ENCODE peak calls at places on chromosomes 16 and 17, in six cellular contexts. O is CD8-positive, alpha-beta T cell; Z is epithelial cell of esophagus; A is GM12865; V is lower leg skin; E is WTC11. U is an unnamed sample.

GRCh38 chr16:56332464-56333079 is 92.8 kb downstream of the AMFR start:
- DNase-seq in O (no peak), Z (peak; percentile 30), A (peak; percentile 29), V (peak; percentile 54), E (peak; percentile 71), U (no peak)

GRCh38 chr16:52547001-52547833 is at the start of gene TOX3:
- DNase-seq in O (no peak), Z (no peak), A (no peak), V (no peak), E (peak; percentile 67), U (no peak)

GRCh38 chr17:5413682-5414081 is 5.8 kb downstream of the NUP88 start:
- DNase-seq in O (no peak), Z (peak; percentile 94), A (no peak), V (no peak), E (no peak), U (no peak)

GRCh38 chr17:29597361-29598172 is 4.6 kb downstream of the ANKRD13B start:
- DNase-seq in O (peak; percentile 14), Z (no peak), A (no peak), V (no peak), E (no peak), U (peak; percentile 76)

GRCh38 chr17:297758-298157 is 54.8 kb downstream of the RPH3AL start:
- DNase-seq in O (no peak), Z (no peak), A (no peak), V (no peak), E (no peak), U (peak; percentile 58)

GRCh38 chr16:74973304-74973703 is 11.6 kb downstream of the WDR59 start:
- DNase-seq in O (no peak), Z (no peak), A (no peak), V (no peak), E (no peak), U (no peak)

GRCh38 chr16:8996891-8997290 is 33.2 kb upstream of the USP7 start:
- DNase-seq in O (no peak), Z (no peak), A (no peak), V (no peak), E (no peak), U (no peak)

GRCh38 chr17:3683054-3683511 is 12.9 kb downstream of the P2RX5 start:
- DNase-seq in O (peak; percentile 49), Z (peak; percentile 24), A (peak; percentile 85), V (no peak), E (peak; percentile 64), U (no peak)

GRCh38 chr17:74971842-74972106 is 785 bp downstream of the HID1 start:
- DNase-seq in O (no peak), Z (no peak), A (no peak), V (no peak), E (no peak), U (no peak)

GRCh38 chr16:69444873-69445517 is 20.6 kb downstream of the CYB5B start:
- DNase-seq in O (no peak), Z (no peak), A (no peak), V (no peak), E (no peak), U (no peak)

GRCh38 chr17:66637491-66637890 is 197.4 kb upstream of the CACNG5 start:
- DNase-seq in O (no peak), Z (peak; percentile 83), A (no peak), V (no peak), E (no peak), U (no peak)

DNA sequence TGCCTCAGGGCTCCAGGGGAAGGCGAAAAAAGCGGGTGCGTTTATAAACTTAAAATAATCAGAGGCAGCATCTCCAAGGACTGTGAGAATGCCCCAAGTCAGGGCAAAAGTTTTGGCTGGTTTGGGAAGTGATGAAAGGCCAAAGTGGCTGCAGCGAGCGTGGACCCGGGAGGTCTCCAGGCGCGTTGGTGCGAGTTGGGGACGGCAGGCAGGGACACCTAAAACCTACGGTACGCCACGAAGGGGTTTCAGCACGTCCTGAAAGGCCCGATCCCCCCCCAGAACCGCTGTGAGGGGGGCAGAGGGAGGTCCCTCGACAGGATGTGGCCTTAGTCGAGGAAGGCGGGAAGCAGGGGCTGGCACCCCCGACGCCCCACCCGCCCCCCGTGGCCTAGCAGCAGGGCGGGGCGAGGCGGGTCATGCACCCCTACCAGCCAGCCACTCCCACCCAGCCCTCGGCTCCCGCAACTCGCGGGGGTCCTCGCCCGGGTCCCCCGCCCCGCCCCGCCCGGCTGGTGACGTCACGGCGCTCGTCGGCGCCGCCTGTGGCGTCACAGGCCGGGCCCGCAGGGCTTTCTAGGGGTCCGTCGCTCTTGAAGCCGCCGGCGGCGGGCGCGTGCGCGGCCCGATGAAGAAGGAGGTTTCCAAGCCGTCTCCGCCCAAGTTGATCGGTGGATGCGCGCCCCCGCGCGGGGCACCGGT is at the start of gene MYCBPAP:
- DNase-seq in O (peak; percentile 89), Z (peak; percentile 55), A (peak; percentile 91), V (peak; percentile 61), E (peak; percentile 87), U (peak; percentile 78)
- TF ChIP-seq CTCF in O (no peak), Z (no peak), A (peak; percentile 23), V (no peak), E (no peak), U (peak; percentile 64)

DNA sequence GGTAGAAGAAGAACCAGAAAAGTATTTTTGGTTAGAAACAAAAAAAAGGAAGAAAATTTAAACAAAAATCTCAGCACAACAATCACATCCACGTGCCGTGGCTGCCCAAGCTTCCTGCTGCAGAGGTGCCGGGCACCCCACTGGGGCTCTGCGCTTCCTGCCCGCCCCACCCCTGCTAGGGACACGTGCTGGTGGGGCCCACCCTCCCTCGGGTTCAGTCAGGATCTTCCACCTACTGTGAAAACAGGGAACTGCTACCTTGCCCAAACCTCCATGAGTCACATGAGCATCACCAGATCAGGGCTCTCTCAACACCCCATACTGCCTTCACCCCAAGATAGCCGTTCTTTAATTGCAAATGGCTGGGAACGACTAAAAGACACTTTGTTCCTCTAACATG is 24.4 kb upstream of the CYTH1 start:
- DNase-seq in O (peak; percentile 85), Z (peak; percentile 37), A (no peak), V (no peak), E (no peak), U (no peak)
- TF ChIP-seq CTCF in O (peak; percentile 58), Z (peak; percentile 22), A (no peak), V (no peak), E (no peak), U (no peak)

DNA sequence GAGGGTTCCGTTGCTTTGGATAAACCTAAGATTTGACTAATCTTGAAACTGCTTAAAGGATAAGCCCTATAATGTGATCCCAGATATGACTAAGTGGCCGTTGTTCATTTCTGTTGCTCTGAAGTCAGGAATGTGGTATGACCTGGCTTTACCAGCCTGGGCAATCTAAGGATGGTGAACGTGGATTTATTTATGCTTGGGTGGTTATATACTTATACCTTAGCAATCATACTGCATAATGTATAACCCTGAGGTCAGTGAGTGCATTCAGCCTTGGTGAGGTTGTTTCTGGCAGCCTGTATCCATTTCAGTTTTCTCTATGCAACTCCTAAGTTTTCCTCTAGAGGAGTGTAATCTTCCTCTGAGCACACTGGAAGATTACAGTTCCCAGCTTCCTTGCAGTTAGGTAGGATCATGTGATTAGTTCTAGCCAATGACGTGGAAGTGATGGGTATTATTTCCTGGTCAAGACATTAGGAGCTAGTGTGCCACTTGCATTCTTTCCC is 41.9 kb downstream of the FTO start:
- DNase-seq in O (no peak), Z (peak; percentile 90), A (no peak), V (no peak), E (no peak), U (no peak)
- TF ChIP-seq CTCF in O (no peak), Z (peak; percentile 52), A (no peak), V (no peak), E (no peak), U (peak; percentile 38)

GRCh38 chr17:77281024-77281903 is 140.5 kb downstream of the SEC14L1 start:
- DNase-seq in O (peak; percentile 63), Z (peak; percentile 81), A (peak; percentile 79), V (peak; percentile 18), E (peak; percentile 69), U (no peak)
- TF ChIP-seq CTCF in O (no peak), Z (no peak), A (peak; percentile 47), V (no peak), E (no peak), U (peak; percentile 60)

GRCh38 chr17:15884731-15885130 is 60.2 kb upstream of the ADORA2B start:
- DNase-seq in O (no peak), Z (no peak), A (no peak), V (no peak), E (no peak), U (no peak)

GRCh38 chr17:15885770-15886169 is 59.2 kb upstream of the ADORA2B start:
- DNase-seq in O (no peak), Z (no peak), A (no peak), V (no peak), E (no peak), U (no peak)

GRCh38 chr17:15883617-15884111 is 61.3 kb upstream of the ADORA2B start:
- DNase-seq in O (no peak), Z (peak; percentile 67), A (no peak), V (no peak), E (no peak), U (no peak)

GRCh38 chr17:15882777-15883176 is 62.2 kb upstream of the ADORA2B start:
- DNase-seq in O (no peak), Z (no peak), A (no peak), V (no peak), E (no peak), U (no peak)

GRCh38 chr17:15882058-15882720 is 62.7 kb upstream of the ADORA2B start:
- DNase-seq in O (no peak), Z (no peak), A (no peak), V (no peak), E (peak; percentile 58), U (no peak)
- TF ChIP-seq CTCF in O (no peak), Z (no peak), A (no peak), V (no peak), E (no peak), U (peak; percentile 14)

GRCh38 chr16:4814542-4815173 is 12.2 kb upstream of the ROGDI start:
- DNase-seq in O (no peak), Z (no peak), A (no peak), V (no peak), E (no peak), U (peak; percentile 59)
- TF ChIP-seq CTCF in O (no peak), Z (no peak), A (no peak), V (no peak), E (no peak), U (no peak)

DNA sequence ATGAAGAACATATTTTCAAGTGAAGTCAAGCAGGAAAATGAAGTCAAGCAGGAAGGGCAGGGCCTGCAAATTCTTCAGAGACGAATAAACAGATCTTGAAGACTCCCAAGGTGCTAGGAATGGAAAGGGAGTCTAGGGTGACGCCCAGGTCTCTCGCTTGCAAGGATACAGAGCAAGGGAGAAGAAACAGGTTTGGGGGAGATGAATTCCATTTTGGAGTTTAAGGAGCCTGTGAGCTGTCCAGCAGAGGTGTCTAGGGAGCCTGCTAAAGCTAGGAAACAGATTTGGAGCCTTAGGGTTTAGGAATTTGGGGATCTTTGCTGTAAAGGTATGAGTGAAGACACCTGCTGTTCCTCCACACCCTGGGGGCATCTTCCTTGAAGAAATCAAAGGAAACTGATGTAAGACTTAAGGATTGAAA is 2.0 kb upstream of the UNKL start:
- DNase-seq in O (no peak), Z (peak; percentile 62), A (no peak), V (no peak), E (no peak), U (no peak)
- TF ChIP-seq CTCF in O (no peak), Z (no peak), A (no peak), V (no peak), E (no peak), U (no peak)

DNA sequence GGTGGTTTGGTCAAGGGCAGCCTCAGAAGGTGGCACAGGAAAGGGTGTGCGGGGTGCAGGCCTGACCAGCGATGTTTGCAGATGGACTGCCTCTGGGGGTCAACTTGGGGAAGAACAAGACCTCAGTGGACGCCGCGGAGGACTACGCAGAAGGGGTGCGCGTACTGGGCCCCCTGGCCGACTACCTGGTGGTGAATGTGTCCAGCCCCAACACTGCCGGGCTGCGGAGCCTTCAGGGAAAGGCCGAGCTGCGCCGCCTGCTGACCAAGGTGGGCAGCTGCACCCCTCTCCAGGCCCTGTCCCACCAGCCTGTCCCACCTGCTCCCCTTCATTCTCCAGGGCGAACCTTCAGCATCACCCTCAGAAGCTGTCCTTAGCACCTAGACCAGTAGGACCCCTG is 12.5 kb downstream of the DHODH start:
- DNase-seq in O (no peak), Z (no peak), A (no peak), V (no peak), E (peak; percentile 80), U (no peak)
- TF ChIP-seq CTCF in O (no peak), Z (peak; percentile 39), A (no peak), V (no peak), E (peak; percentile 86), U (no peak)

U was measured in chondrocyte.